ENCODE peak calls at places on chromosomes 6 and 20, in five cellular contexts. F is IMR-90, P is GM04503, B is H9, N is right cardiac atrium. S is an unnamed sample.
A peak's percentile ranks its signal among the peaks of the same experiment; 100 is the strongest.

GRCh38 chr6:166104107-166104506 is 63.5 kb downstream of the TBXT start:
- DNase-seq in F (peak; percentile 69), P (peak; percentile 16), B (no peak), N (no peak), S (no peak)

GRCh38 chr6:71478834-71479541 is 190.4 kb downstream of the OGFRL1 start:
- DNase-seq in F (peak; percentile 94), P (peak; percentile 98), B (no peak), N (no peak), S (peak; percentile 94)

GRCh38 chr6:106967936-106968555 is 6.5 kb downstream of the CD24 start:
- DNase-seq in F (no peak), P (no peak), B (no peak), N (no peak), S (no peak)

GRCh38 chr20:4445780-4446179 is 275.9 kb upstream of the PRND start:
- DNase-seq in F (no peak), P (no peak), B (no peak), N (no peak), S (no peak)

GRCh38 chr6:55617272-55617671 is 38.3 kb upstream of the HMGCLL1 start:
- DNase-seq in F (peak; percentile 56), P (peak; percentile 3), B (peak; percentile 42), N (no peak), S (no peak)

GRCh38 chr6:160343144-160343543 is 5.0 kb upstream of the SLC22A3 start:
- DNase-seq in F (no peak), P (no peak), B (no peak), N (no peak), S (no peak)

GRCh38 chr6:138275976-138276375 is 57.7 kb upstream of the PBOV1 start:
- DNase-seq in F (no peak), P (no peak), B (peak; percentile 46), N (no peak), S (no peak)

GRCh38 chr20:31907046-31907445 is 36.6 kb downstream of the TTLL9 start:
- DNase-seq in F (no peak), P (no peak), B (no peak), N (no peak), S (no peak)

GRCh38 chr20:46833360-46833759 is 61.3 kb upstream of the EYA2 start:
- DNase-seq in F (peak; percentile 65), P (no peak), B (no peak), N (no peak), S (no peak)

GRCh38 chr20:57350086-57350710 is 857 bp upstream of the RAE1 start:
- DNase-seq in F (peak; percentile 23), P (no peak), B (no peak), N (no peak), S (no peak)

GRCh38 chr6:14384175-14384949 is 266.8 kb downstream of the CD83 start:
- DNase-seq in F (no peak), P (no peak), B (no peak), N (no peak), S (no peak)

GRCh38 chr6:2020909-2021308 is 224.5 kb downstream of the GMDS start:
- DNase-seq in F (peak; percentile 58), P (peak; percentile 49), B (no peak), N (no peak), S (peak; percentile 14)

S was measured in HS-5.